ENCODE peak calls at places on chromosomes 2 and 18, in six cellular contexts. W is HepG2, K is tibial nerve, M is pancreas, B is IMR-90, U is endothelial cell. V is an unnamed sample.

GRCh38 chr2:12824304-12824761 is 107.6 kb downstream of the TRIB2 start:
- DNase-seq in W (no peak), K (no peak), M (no peak), B (peak), U (no peak), V (no peak)

GRCh38 chr2:16654775-16655456 is 10.7 kb downstream of the CYRIA start:
- DNase-seq in W (no peak), K (no peak), M (no peak), B (no peak), U (no peak), V (no peak)

GRCh38 chr2:153770359-153770991 is 101.2 kb upstream of the GALNT13 start:
- DNase-seq in W (no peak), K (no peak), M (no peak), B (no peak), U (no peak), V (no peak)

GRCh38 chr2:48316753-48317750 is 212.9 kb upstream of the STON1 start:
- DNase-seq in W (no peak), K (no peak), M (no peak), B (no peak), U (no peak), V (no peak)

GRCh38 chr2:36380624-36381481 is 25.3 kb downstream of the CRIM1 start:
- DNase-seq in W (peak), K (no peak), M (peak), B (no peak), U (peak), V (no peak)

GRCh38 chr2:85457877-85458316 is 39.4 kb downstream of the SH2D6 start:
- DNase-seq in W (no peak), K (no peak), M (no peak), B (no peak), U (no peak), V (no peak)

GRCh38 chr2:30665761-30666306 is 141.4 kb downstream of the CAPN13 start:
- DNase-seq in W (no peak), K (no peak), M (no peak), B (no peak), U (no peak), V (no peak)

GRCh38 chr2:160493227-160494028 is at the start of gene RBMS1:
- DNase-seq in W (peak), K (no peak), M (peak), B (peak), U (peak), V (no peak)

GRCh38 chr18:29157057-29157780 is 980.3 kb upstream of the CDH2 start:
- DNase-seq in W (no peak), K (no peak), M (no peak), B (no peak), U (no peak), V (no peak)

GRCh38 chr2:120750488-120751210 is 15.0 kb downstream of the GLI2 start:
- DNase-seq in W (no peak), K (no peak), M (no peak), B (peak), U (no peak), V (no peak)

GRCh38 chr18:2716394-2717326 is 61.1 kb downstream of the SMCHD1 start:
- DNase-seq in W (no peak), K (no peak), M (no peak), B (no peak), U (no peak), V (no peak)

GRCh38 chr18:13500227-13500865 is 226.0 kb downstream of the FAM210A start:
- DNase-seq in W (peak), K (no peak), M (no peak), B (peak), U (peak), V (peak)

GRCh38 chr2:63066265-63066664 is 15.6 kb downstream of the OTX1 start:
- DNase-seq in W (no peak), K (no peak), M (no peak), B (no peak), U (no peak), V (no peak)

GRCh38 chr18:72675394-72675793 is 131.3 kb upstream of the CBLN2 start:
- DNase-seq in W (no peak), K (no peak), M (no peak), B (no peak), U (no peak), V (no peak)

GRCh38 chr18:32167980-32168379 is 21.9 kb upstream of the MEP1B start:
- DNase-seq in W (no peak), K (no peak), M (no peak), B (no peak), U (no peak), V (no peak)

GRCh38 chr2:80852808-80853139 is 548.2 kb upstream of the LRRTM1 start:
- DNase-seq in W (no peak), K (no peak), M (no peak), B (no peak), U (no peak), V (no peak)
- TF ChIP-seq CTCF in W (no peak), K (no peak), M (no peak), B (no peak), U (no peak), V (peak)

GRCh38 chr18:23862071-23862470 is 152.5 kb upstream of the TTC39C start:
- DNase-seq in W (no peak), K (no peak), M (no peak), B (peak), U (no peak), V (no peak)
- TF ChIP-seq CTCF in W (no peak), K (no peak), M (no peak), B (no peak), U (no peak), V (no peak)

DNA sequence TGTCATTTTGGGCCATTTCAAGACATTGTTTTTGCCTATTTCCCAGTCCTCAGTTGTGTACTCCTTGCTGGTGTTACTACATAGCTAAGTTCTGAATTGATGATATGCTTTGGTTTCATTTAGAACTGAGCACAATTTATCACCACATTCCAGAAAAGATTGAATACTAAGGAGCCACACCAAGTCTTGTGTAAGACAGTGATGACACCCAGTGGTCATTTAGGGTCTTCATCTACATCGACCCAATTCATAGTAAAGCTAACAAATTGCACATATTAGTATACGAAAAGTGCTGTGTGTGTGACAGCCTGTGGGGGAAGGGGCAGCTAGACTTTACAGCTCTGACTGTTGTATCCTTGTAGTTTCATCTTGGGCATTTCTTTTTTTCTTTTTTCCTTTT is 10.9 kb upstream of the DLX2 start:
- DNase-seq in W (peak), K (no peak), M (no peak), B (peak), U (no peak), V (no peak)
- TF ChIP-seq CTCF in W (peak), K (peak), M (no peak), B (peak), U (no peak), V (peak)

GRCh38 chr2:22375094-22375493 is 1009.9 kb upstream of the KLHL29 start:
- DNase-seq in W (no peak), K (no peak), M (no peak), B (no peak), U (peak), V (no peak)
- TF ChIP-seq CTCF in W (peak), K (no peak), M (no peak), B (no peak), U (no peak), V (peak)

GRCh38 chr2:59276917-59277316 is 1035.8 kb upstream of the FANCL start:
- DNase-seq in W (no peak), K (no peak), M (no peak), B (no peak), U (no peak), V (peak)

GRCh38 chr2:59277656-59278055 is 1036.5 kb upstream of the FANCL start:
- DNase-seq in W (no peak), K (no peak), M (no peak), B (no peak), U (no peak), V (no peak)

GRCh38 chr2:59276033-59276432 is 1034.9 kb upstream of the FANCL start:
- DNase-seq in W (no peak), K (no peak), M (no peak), B (no peak), U (no peak), V (no peak)
- TF ChIP-seq CTCF in W (peak), K (no peak), M (no peak), B (peak), U (peak), V (peak)

GRCh38 chr2:181918188-181918587 is 26.7 kb downstream of the ITPRID2 start:
- DNase-seq in W (no peak), K (no peak), M (no peak), B (no peak), U (no peak), V (no peak)

GRCh38 chr2:181917378-181917735 is 25.8 kb downstream of the ITPRID2 start:
- DNase-seq in W (no peak), K (no peak), M (no peak), B (no peak), U (no peak), V (no peak)

GRCh38 chr2:181924336-181924735 is 32.8 kb downstream of the ITPRID2 start:
- DNase-seq in W (no peak), K (no peak), M (no peak), B (no peak), U (no peak), V (no peak)

GRCh38 chr2:181923123-181923522 is 31.6 kb downstream of the ITPRID2 start:
- DNase-seq in W (no peak), K (no peak), M (no peak), B (no peak), U (no peak), V (no peak)
- TF ChIP-seq CTCF in W (no peak), K (no peak), M (no peak), B (no peak), U (no peak), V (no peak)

GRCh38 chr2:233639860-233640259 is 3.6 kb downstream of the UGT1A10 start:
- DNase-seq in W (no peak), K (no peak), M (no peak), B (no peak), U (no peak), V (no peak)

GRCh38 chr2:233643128-233643527 is 6.9 kb downstream of the UGT1A10 start:
- DNase-seq in W (peak), K (no peak), M (no peak), B (no peak), U (no peak), V (no peak)

DNA sequence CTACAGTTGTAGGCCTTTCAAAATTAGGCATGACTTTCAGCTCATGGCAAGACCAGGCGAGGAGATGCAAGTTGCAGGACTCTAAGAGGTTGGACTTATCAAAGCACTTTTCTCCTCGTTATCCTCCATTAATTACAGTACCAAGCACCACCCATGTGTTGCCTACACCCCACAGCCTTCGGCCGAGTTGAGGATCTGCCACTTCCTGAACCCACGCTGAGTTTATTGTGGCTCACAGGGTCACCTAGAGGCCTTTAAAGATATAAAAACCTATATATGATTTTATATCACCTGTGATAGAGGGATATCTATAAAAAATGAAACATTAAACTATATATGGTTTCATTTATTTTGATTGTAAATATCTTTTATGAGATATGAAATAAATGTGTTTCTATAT is 2.6 kb downstream of the UGT1A10 start:
- DNase-seq in W (no peak), K (no peak), M (no peak), B (no peak), U (no peak), V (no peak)
- TF ChIP-seq CTCF in W (no peak), K (no peak), M (no peak), B (no peak), U (no peak), V (no peak)

DNA sequence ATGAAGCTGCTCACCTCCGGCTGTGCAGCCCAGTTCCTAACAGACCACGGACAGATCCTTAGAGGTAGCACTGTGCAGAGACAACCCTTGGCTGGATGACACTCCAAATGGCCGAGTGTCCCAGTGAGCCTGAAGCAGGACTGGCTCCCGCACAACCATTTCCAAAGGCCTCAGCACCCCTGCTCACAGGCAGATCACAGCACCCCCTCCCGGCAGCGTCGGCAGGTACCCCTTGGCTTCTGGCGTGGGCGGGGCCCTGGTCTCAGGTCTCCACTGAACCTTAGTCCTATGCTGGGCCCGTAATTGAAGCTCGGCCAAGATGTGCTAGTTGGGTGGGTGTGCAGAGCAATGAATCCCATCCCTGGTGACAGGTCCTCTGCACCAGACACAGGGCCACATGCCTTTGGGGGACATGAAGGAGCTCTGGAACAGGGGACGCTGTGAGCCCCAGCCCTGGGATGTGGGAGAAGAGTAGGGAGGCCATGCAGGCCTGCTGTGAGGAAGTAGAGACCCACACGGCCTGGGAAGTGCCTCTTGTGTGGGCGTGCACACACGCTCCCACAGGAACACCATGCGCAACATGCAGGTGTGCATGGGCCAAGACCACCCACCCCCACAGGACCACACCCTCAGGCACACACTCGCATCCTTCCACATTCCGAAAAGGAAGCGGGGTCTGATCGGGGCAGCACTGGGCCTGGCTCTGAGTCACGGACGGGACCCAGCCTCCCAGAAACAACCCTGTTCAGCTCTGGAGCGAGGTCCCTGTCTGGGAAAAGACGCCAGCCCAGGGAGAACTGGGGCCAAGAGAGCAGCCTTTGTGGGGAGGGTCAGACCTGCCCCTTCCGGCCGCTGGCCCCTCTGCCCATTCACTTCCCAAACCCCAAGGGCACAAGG is 2.8 kb downstream of the DUSP2 start:
- DNase-seq in W (peak), K (no peak), M (no peak), B (no peak), U (no peak), V (no peak)
- TF ChIP-seq CTCF in W (peak), K (no peak), M (no peak), B (no peak), U (no peak), V (peak)

GRCh38 chr18:53153281-53153680 is 813.3 kb downstream of the DCC start:
- DNase-seq in W (peak), K (no peak), M (no peak), B (no peak), U (peak), V (no peak)
- TF ChIP-seq CTCF in W (peak), K (no peak), M (no peak), B (no peak), U (peak), V (peak)

GRCh38 chr2:118881490-118882129 is 34.2 kb upstream of the EN1 start:
- DNase-seq in W (peak), K (peak), M (peak), B (peak), U (peak), V (no peak)
- TF ChIP-seq CTCF in W (peak), K (peak), M (peak), B (peak), U (peak), V (peak)